ENCODE peak calls at places on chromosomes 4 and X, in six cellular contexts. S is CD4-positive, alpha-beta T cell; V is pancreas; J is HCEC 1CT; T is SK-MEL-5; U is stimulated activated CD4-positive, alpha-beta T cell treated with anti-CD3 and anti-CD28 coated beads, Interleukin-2, amount 100 ng/mL, for 48 hours. H is an unnamed sample.

GRCh38 chr4:106056914-106057313 is 161.6 kb downstream of the NPNT start:
- DNase-seq in S (no peak), V (no peak), J (no peak), T (no peak), U (no peak), H (no peak)

GRCh38 chr4:16717266-16717970 is 181.0 kb downstream of the LDB2 start:
- DNase-seq in S (no peak), V (no peak), J (no peak), T (no peak), U (no peak), H (no peak)

GRCh38 chr4:160492181-160492580 is 1389.3 kb downstream of the RAPGEF2 start:
- DNase-seq in S (no peak), V (no peak), J (no peak), T (no peak), U (no peak), H (no peak)

GRCh38 chr4:30844861-30845582 is 124.9 kb downstream of the PCDH7 start:
- DNase-seq in S (no peak), V (no peak), J (no peak), T (no peak), U (no peak), H (no peak)

GRCh38 chr4:7655549-7656243 is 221.0 kb upstream of the PSAPL1 start:
- DNase-seq in S (no peak), V (no peak), J (no peak), T (no peak), U (no peak), H (no peak)

GRCh38 chr4:107800058-107800457 is 24.7 kb upstream of the SGMS2 start:
- DNase-seq in S (no peak), V (no peak), J (no peak), T (peak; percentile 6), U (no peak), H (no peak)

GRCh38 chr4:67892905-67893304 is 9.1 kb upstream of the TMPRSS11D start:
- DNase-seq in S (no peak), V (no peak), J (no peak), T (peak; percentile 14), U (no peak), H (no peak)

GRCh38 chr4:55367084-55367722 is 21.2 kb downstream of the SRD5A3 start:
- DNase-seq in S (no peak), V (no peak), J (no peak), T (no peak), U (no peak), H (no peak)

GRCh38 chrX:49995795-49996455 is 73.5 kb downstream of the CLCN5 start:
- DNase-seq in S (no peak), V (no peak), J (no peak), T (no peak), U (no peak), H (no peak)

GRCh38 chr4:76694056-76694455 is 203.9 kb downstream of the SOWAHB start:
- DNase-seq in S (no peak), V (no peak), J (no peak), T (peak; percentile 36), U (no peak), H (no peak)

GRCh38 chr4:56408978-56409377 is 21.7 kb upstream of the AASDH start:
- DNase-seq in S (no peak), V (no peak), J (no peak), T (no peak), U (no peak), H (no peak)

GRCh38 chrX:133359466-133359865 is 55.8 kb downstream of the GPC4 start:
- DNase-seq in S (no peak), V (no peak), J (no peak), T (peak; percentile 64), U (no peak), H (no peak)

GRCh38 chr4:145756244-145756643 is 76.3 kb downstream of the C4orf51 start:
- DNase-seq in S (no peak), V (no peak), J (no peak), T (no peak), U (no peak), H (no peak)

GRCh38 chrX:83845397-83845796 is 15.5 kb upstream of the CYLC1 start:
- DNase-seq in S (no peak), V (no peak), J (peak; percentile 7), T (peak; percentile 55), U (peak; percentile 1), H (no peak)

GRCh38 chr4:137421796-137422195 is 110.5 kb downstream of the PCDH18 start:
- DNase-seq in S (no peak), V (no peak), J (peak; percentile 14), T (no peak), U (no peak), H (no peak)

GRCh38 chrX:130523460-130524394 is 121.9 kb downstream of the RBMX2 start:
- DNase-seq in S (no peak), V (peak; percentile 62), J (no peak), T (peak; percentile 66), U (no peak), H (no peak)

GRCh38 chrX:15500497-15500966 is at the start of gene BMX:
- DNase-seq in S (no peak), V (no peak), J (no peak), T (no peak), U (no peak), H (no peak)

GRCh38 chrX:38880460-38880859 is 79.2 kb downstream of the MID1IP1 start:
- DNase-seq in S (no peak), V (no peak), J (peak; percentile 18), T (no peak), U (no peak), H (no peak)

GRCh38 chr4:2712261-2712842 is 43.8 kb downstream of the TNIP2 start:
- DNase-seq in S (no peak), V (no peak), J (no peak), T (peak; percentile 12), U (no peak), H (no peak)

GRCh38 chrX:13340182-13340791 is 20.4 kb upstream of the ATXN3L start:
- DNase-seq in S (no peak), V (no peak), J (no peak), T (no peak), U (no peak), H (no peak)

GRCh38 chr4:6987566-6987920 is 55.6 kb upstream of the TADA2B start:
- DNase-seq in S (no peak), V (no peak), J (no peak), T (no peak), U (no peak), H (no peak)

H was measured in activated T-helper 2 cell treated with anti-CD3 and anti-CD28 coated beads, Interferon-gamma antibody, Interleukin-2, Interleukin-4, amounts not matched to agents 10 μg/mL and 5 μg/mL and 100 μg/mL, durations not matched to agents 14 hours and 24 hours and 36 hours.